ENCODE peak calls at places on chromosomes 7 and 10, in nine cellular contexts. C, P, O, I, J, U, V, W and F are unnamed samples.

GRCh38 chr7:128135275-128136214 is 104.3 kb upstream of the LRRC4 start:
- DNase-seq in C (no peak), P (peak; percentile 34), O (peak; percentile 71), I (peak; percentile 91), J (peak; percentile 98), U (peak; percentile 78), V (peak; percentile 46), W (peak; percentile 51), F (no peak)

GRCh38 chr10:104333037-104333727 is 5.1 kb downstream of the ITPRIP start:
- DNase-seq in C (no peak), P (no peak), O (no peak), I (peak; percentile 77), J (peak; percentile 7), U (peak; percentile 61), V (peak; percentile 17), W (no peak), F (peak; percentile 54)

GRCh38 chr7:74084722-74085578 is 1.3 kb downstream of the LIMK1 start:
- DNase-seq in C (no peak), P (no peak), O (no peak), I (no peak), J (peak; percentile 27), U (no peak), V (no peak), W (peak; percentile 8), F (no peak)

GRCh38 chr10:8054243-8054497 is 318 bp upstream of the GATA3 start:
- DNase-seq in C (no peak), P (no peak), O (no peak), I (no peak), J (no peak), U (no peak), V (no peak), W (peak; percentile 39), F (no peak)

GRCh38 chr10:72719941-72720592 is 28.1 kb downstream of the MCU start:
- DNase-seq in C (no peak), P (no peak), O (no peak), I (no peak), J (no peak), U (no peak), V (no peak), W (peak; percentile 45), F (no peak)

GRCh38 chr10:5090551-5090950 is 3.7 kb upstream of the AKR1C3 start:
- DNase-seq in C (no peak), P (no peak), O (no peak), I (no peak), J (no peak), U (no peak), V (no peak), W (no peak), F (no peak)

GRCh38 chr10:127346604-127347003 is 150.2 kb upstream of the INSYN2A start:
- DNase-seq in C (no peak), P (no peak), O (no peak), I (no peak), J (no peak), U (no peak), V (no peak), W (no peak), F (no peak)

GRCh38 chr10:7937315-7937945 is 117.1 kb upstream of the GATA3 start:
- DNase-seq in C (no peak), P (no peak), O (no peak), I (no peak), J (no peak), U (no peak), V (no peak), W (peak; percentile 66), F (no peak)

GRCh38 chr7:81957517-81957916 is 187.7 kb upstream of the HGF start:
- DNase-seq in C (no peak), P (no peak), O (no peak), I (no peak), J (no peak), U (no peak), V (no peak), W (no peak), F (no peak)

GRCh38 chr7:42617781-42618457 is 294.0 kb downstream of the C7orf25 start:
- DNase-seq in C (no peak), P (no peak), O (peak; percentile 52), I (no peak), J (no peak), U (no peak), V (no peak), W (no peak), F (no peak)

GRCh38 chr10:23106508-23106907 is 11.1 kb downstream of the MSRB2 start:
- DNase-seq in C (no peak), P (no peak), O (no peak), I (no peak), J (no peak), U (no peak), V (no peak), W (no peak), F (no peak)

GRCh38 chr7:102009628-102010027 is 192.2 kb downstream of the CUX1 start:
- DNase-seq in C (no peak), P (no peak), O (peak; percentile 53), I (no peak), J (no peak), U (no peak), V (no peak), W (no peak), F (no peak)

GRCh38 chr7:107779647-107780099 is 23.4 kb downstream of the SLC26A3 start:
- DNase-seq in C (peak; percentile 96), P (no peak), O (peak; percentile 61), I (no peak), J (no peak), U (no peak), V (peak; percentile 58), W (no peak), F (no peak)

GRCh38 chr7:44288381-44288685 is 37.1 kb downstream of the CAMK2B start:
- DNase-seq in C (no peak), P (no peak), O (no peak), I (no peak), J (no peak), U (no peak), V (no peak), W (no peak), F (peak; percentile 36)

GRCh38 chr7:42350801-42351200 is 113.8 kb upstream of the GLI3 start:
- DNase-seq in C (no peak), P (no peak), O (no peak), I (no peak), J (no peak), U (no peak), V (no peak), W (peak; percentile 37), F (no peak)

GRCh38 chr10:53331460-53331859 is 558.9 kb upstream of the MBL2 start:
- DNase-seq in C (no peak), P (no peak), O (no peak), I (no peak), J (peak; percentile 23), U (no peak), V (no peak), W (no peak), F (no peak)

GRCh38 chr10:13102002-13102794 is 2.2 kb downstream of the OPTN start:
- DNase-seq in C (peak; percentile 51), P (peak; percentile 33), O (peak; percentile 31), I (no peak), J (no peak), U (peak; percentile 66), V (no peak), W (no peak), F (no peak)

GRCh38 chr10:8498881-8499280 is 444.4 kb downstream of the GATA3 start:
- DNase-seq in C (no peak), P (no peak), O (no peak), I (no peak), J (no peak), U (no peak), V (no peak), W (no peak), F (no peak)

GRCh38 chr7:16916733-16917132 is 35.0 kb upstream of the AGR3 start:
- DNase-seq in C (no peak), P (no peak), O (no peak), I (no peak), J (no peak), U (no peak), V (no peak), W (no peak), F (no peak)

GRCh38 chr10:34489973-34490372 is 325.1 kb downstream of the PARD3 start:
- DNase-seq in C (no peak), P (no peak), O (peak; percentile 41), I (no peak), J (no peak), U (no peak), V (no peak), W (peak; percentile 87), F (no peak)
- TF ChIP-seq CTCF in C (no peak), P (no peak), O (no peak), I (no peak), J (no peak), U (no peak), V (no peak), W (peak; percentile 41), F (no peak)

DNA sequence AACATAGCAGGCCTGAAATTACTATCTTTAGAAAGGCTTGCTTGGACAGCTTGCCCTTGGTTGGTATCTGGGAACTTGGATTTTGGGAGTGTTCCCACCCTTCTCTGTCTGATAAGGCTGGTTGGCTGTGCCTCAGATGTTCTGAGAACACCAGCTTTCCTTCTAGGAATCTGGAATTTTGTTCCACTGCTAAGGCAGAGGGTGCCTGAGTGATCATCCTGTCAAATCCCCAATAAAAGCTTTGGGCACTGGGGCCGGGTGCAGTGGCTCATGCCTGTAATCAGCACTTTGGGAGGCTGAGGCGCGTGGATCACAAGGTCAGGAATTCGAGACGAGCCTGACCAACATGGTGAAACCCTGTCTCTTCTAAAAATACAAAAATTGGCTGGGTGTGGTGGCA is 5.0 kb downstream of the TRUB1 start:
- DNase-seq in C (no peak), P (peak; percentile 67), O (no peak), I (no peak), J (no peak), U (no peak), V (no peak), W (no peak), F (no peak)
- H3K36me3 ChIP-seq in C (peaks cover 8% of the 10 kb centered on the region), P (peaks cover 61% of the 10 kb centered on the region), O (no peaks in the 10 kb centered on the region), I (peaks cover 37% of the 10 kb centered on the region), J (peaks cover 41% of the 10 kb centered on the region), U (peaks cover 43% of the 10 kb centered on the region), V (no peaks in the 10 kb centered on the region), W (peaks cover 8% of the 10 kb centered on the region), F (peaks cover 44% of the 10 kb centered on the region)

DNA sequence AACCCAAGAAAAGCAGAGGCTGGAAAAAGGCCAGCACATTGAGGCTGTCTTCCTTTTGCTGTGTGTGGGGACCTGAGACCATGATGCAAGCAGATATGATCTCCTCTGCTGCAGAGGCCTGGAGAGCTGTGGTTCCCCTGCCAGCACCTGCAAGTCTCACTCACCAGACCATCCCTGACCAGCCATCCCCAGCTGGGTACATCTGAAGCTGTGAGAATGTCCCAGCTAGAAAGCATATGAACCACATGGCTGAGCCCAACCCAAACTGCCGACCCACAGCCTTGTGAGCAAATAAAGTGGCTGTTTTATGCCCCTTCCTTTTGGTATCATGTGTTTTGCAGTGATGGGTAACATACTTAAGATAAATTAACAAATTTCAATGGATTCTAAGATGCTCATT is 114.9 kb downstream of the DYNC2I1 start:
- DNase-seq in C (no peak), P (no peak), O (no peak), I (no peak), J (no peak), U (no peak), V (no peak), W (no peak), F (no peak)
- H3K9me3 ChIP-seq in C (peaks cover 10% of the 10 kb centered on the region), P (peaks cover 24% of the 10 kb centered on the region), O (no peaks in the 10 kb centered on the region), I (peaks cover 39% of the 10 kb centered on the region), J (no peaks in the 10 kb centered on the region), U (peaks cover 33% of the 10 kb centered on the region), V (no peaks in the 10 kb centered on the region), W (peaks cover 5% of the 10 kb centered on the region), F (no peaks in the 10 kb centered on the region)

DNA sequence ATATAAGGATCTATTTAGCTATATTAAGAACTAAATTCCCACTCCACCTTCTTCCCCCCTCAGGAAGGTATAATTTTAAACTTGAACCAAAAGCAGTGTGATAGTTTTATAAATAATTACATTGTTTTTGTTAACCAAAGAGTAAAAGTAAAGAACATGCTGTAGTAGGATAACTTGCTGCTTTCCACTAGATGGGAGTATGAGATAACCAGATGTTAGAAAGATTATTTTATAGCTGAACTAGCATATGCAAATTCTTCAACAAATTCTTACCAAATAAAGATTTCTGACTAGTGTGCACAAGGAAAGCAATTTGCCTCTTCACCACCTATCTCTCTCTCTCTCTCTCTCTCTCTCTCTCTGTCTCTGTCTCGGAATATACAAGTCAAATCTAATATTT is 31.8 kb downstream of the TES start:
- DNase-seq in C (no peak), P (no peak), O (no peak), I (no peak), J (no peak), U (no peak), V (no peak), W (no peak), F (no peak)
- TF ChIP-seq CTCF in C (no peak), P (no peak), O (peak; percentile 12), I (no peak), J (peak; percentile 60), U (no peak), V (no peak), W (no peak), F (no peak)